ENCODE peak calls at places on chromosomes 16 and 17, in six cellular contexts. One of them, this sample, is unnamed. For H3K9me3, the result is how much of the 10 kb centered on the place peaks cover.

GRCh38 chr17:31724026-31724425 is 135.0 kb downstream of the COPRS start:
- DNase-seq in CD8-positive, alpha-beta memory T cell: no peak
- DNase-seq in colonic mucosa: no peak
- DNase-seq in psoas muscle: no peak
- DNase-seq in upper lobe of right lung: no peak
- DNase-seq in A673: peak
- DNase-seq in this sample: no peak

GRCh38 chr17:5078106-5079028 is at the start of gene ZFP3:
- DNase-seq in CD8-positive, alpha-beta memory T cell: peak
- DNase-seq in colonic mucosa: peak
- DNase-seq in psoas muscle: peak
- DNase-seq in upper lobe of right lung: peak
- DNase-seq in A673: peak
- DNase-seq in this sample: peak

GRCh38 chr16:155031-155398 is 2.6 kb downstream of the HBZ start:
- DNase-seq in CD8-positive, alpha-beta memory T cell: no peak
- DNase-seq in colonic mucosa: no peak
- DNase-seq in psoas muscle: no peak
- DNase-seq in upper lobe of right lung: no peak
- DNase-seq in A673: no peak
- DNase-seq in this sample: no peak

GRCh38 chr17:35788504-35788998 is 6.9 kb downstream of the MMP28 start:
- DNase-seq in CD8-positive, alpha-beta memory T cell: no peak
- DNase-seq in colonic mucosa: no peak
- DNase-seq in psoas muscle: no peak
- DNase-seq in upper lobe of right lung: no peak
- DNase-seq in A673: no peak
- DNase-seq in this sample: no peak

GRCh38 chr16:82055728-82056549 is 20.9 kb downstream of the HSD17B2 start:
- DNase-seq in CD8-positive, alpha-beta memory T cell: no peak
- DNase-seq in colonic mucosa: no peak
- DNase-seq in psoas muscle: no peak
- DNase-seq in upper lobe of right lung: no peak
- DNase-seq in A673: no peak
- DNase-seq in this sample: no peak

GRCh38 chr16:17277981-17278381 is 192.8 kb downstream of the XYLT1 start:
- DNase-seq in CD8-positive, alpha-beta memory T cell: no peak
- DNase-seq in colonic mucosa: peak
- DNase-seq in psoas muscle: no peak
- DNase-seq in upper lobe of right lung: no peak
- DNase-seq in A673: no peak
- DNase-seq in this sample: no peak

GRCh38 chr17:13520899-13521572 is 80.7 kb downstream of the HS3ST3A1 start:
- DNase-seq in CD8-positive, alpha-beta memory T cell: no peak
- DNase-seq in colonic mucosa: peak
- DNase-seq in psoas muscle: no peak
- DNase-seq in upper lobe of right lung: no peak
- DNase-seq in A673: no peak
- DNase-seq in this sample: no peak

GRCh38 chr17:50037321-50038107 is 18.4 kb upstream of the ITGA3 start:
- DNase-seq in CD8-positive, alpha-beta memory T cell: no peak
- DNase-seq in colonic mucosa: peak
- DNase-seq in psoas muscle: peak
- DNase-seq in upper lobe of right lung: peak
- DNase-seq in A673: no peak
- DNase-seq in this sample: no peak

GRCh38 chr17:29357821-29358232 is 32.3 kb upstream of the TAOK1 start:
- DNase-seq in CD8-positive, alpha-beta memory T cell: no peak
- DNase-seq in colonic mucosa: no peak
- DNase-seq in psoas muscle: no peak
- DNase-seq in upper lobe of right lung: no peak
- DNase-seq in A673: no peak
- DNase-seq in this sample: no peak

GRCh38 chr16:81238296-81239011 is at the start of gene BCO1:
- DNase-seq in CD8-positive, alpha-beta memory T cell: no peak
- DNase-seq in colonic mucosa: peak
- DNase-seq in psoas muscle: no peak
- DNase-seq in upper lobe of right lung: no peak
- DNase-seq in A673: peak
- DNase-seq in this sample: no peak

GRCh38 chr16:50627419-50627818 is 53.7 kb downstream of the SNX20 start:
- DNase-seq in CD8-positive, alpha-beta memory T cell: peak
- DNase-seq in colonic mucosa: peak
- DNase-seq in psoas muscle: peak
- DNase-seq in upper lobe of right lung: no peak
- DNase-seq in A673: peak
- DNase-seq in this sample: peak

GRCh38 chr16:85520853-85521736 is 92.0 kb upstream of the GSE1 start:
- DNase-seq in CD8-positive, alpha-beta memory T cell: no peak
- DNase-seq in colonic mucosa: peak
- DNase-seq in psoas muscle: no peak
- DNase-seq in upper lobe of right lung: peak
- DNase-seq in A673: no peak
- DNase-seq in this sample: no peak

GRCh38 chr17:39618956-39619785 is 7.6 kb upstream of the PPP1R1B start:
- DNase-seq in CD8-positive, alpha-beta memory T cell: no peak
- DNase-seq in colonic mucosa: no peak
- DNase-seq in psoas muscle: no peak
- DNase-seq in upper lobe of right lung: no peak
- DNase-seq in A673: no peak
- DNase-seq in this sample: no peak

GRCh38 chr16:56513972-56514371 is 5.9 kb downstream of the BBS2 start:
- DNase-seq in CD8-positive, alpha-beta memory T cell: peak
- DNase-seq in colonic mucosa: peak
- DNase-seq in psoas muscle: no peak
- DNase-seq in upper lobe of right lung: no peak
- DNase-seq in A673: peak
- DNase-seq in this sample: no peak

GRCh38 chr16:83393196-83393981 is 414.4 kb upstream of the HSBP1 start:
- DNase-seq in CD8-positive, alpha-beta memory T cell: no peak
- DNase-seq in colonic mucosa: no peak
- DNase-seq in psoas muscle: no peak
- DNase-seq in upper lobe of right lung: no peak
- DNase-seq in A673: peak
- DNase-seq in this sample: no peak

GRCh38 chr17:15000661-15001060 is 264.5 kb downstream of the PMP22 start:
- DNase-seq in CD8-positive, alpha-beta memory T cell: no peak
- DNase-seq in colonic mucosa: no peak
- DNase-seq in psoas muscle: no peak
- DNase-seq in upper lobe of right lung: no peak
- DNase-seq in A673: no peak
- DNase-seq in this sample: no peak
- H3K9me3 ChIP-seq in CD8-positive, alpha-beta memory T cell: under half
- H3K9me3 ChIP-seq in colonic mucosa: under half
- H3K9me3 ChIP-seq in psoas muscle: under half
- H3K9me3 ChIP-seq in upper lobe of right lung: under half
- H3K9me3 ChIP-seq in A673: under half
- H3K9me3 ChIP-seq in this sample: under half

DNA sequence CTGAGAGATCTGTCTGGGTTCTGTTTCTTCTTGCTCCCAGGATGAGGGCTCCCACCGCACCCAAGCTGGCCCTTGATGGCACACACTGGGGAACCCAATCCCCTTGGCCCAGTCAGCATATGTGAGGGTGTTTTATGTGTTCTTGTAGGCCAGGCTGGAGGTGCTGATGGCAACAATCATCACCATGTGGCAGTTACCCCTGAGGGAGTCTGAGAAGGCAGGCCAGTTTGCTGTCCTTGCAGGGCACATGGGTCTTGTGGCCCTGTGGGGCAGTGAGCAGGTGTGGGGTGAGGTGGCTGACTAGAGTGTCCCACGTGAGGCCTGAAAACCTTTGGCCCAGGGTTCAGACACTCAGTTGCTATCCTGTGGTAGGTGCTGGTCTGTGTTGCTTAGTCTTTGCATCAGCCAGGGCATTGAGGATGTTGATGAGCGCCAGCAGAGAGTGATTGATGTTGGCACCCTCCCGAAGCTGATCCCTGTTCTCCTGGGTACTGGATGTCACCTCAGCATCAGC is 2183.0 kb downstream of the TP53TG3F start:
- DNase-seq in CD8-positive, alpha-beta memory T cell: no peak
- DNase-seq in colonic mucosa: no peak
- DNase-seq in psoas muscle: no peak
- DNase-seq in upper lobe of right lung: no peak
- DNase-seq in A673: no peak
- DNase-seq in this sample: no peak
- H3K9me3 ChIP-seq in CD8-positive, alpha-beta memory T cell: under half
- H3K9me3 ChIP-seq in colonic mucosa: under half
- H3K9me3 ChIP-seq in psoas muscle: under half
- H3K9me3 ChIP-seq in upper lobe of right lung: under half
- H3K9me3 ChIP-seq in A673: half or more
- H3K9me3 ChIP-seq in this sample: under half

GRCh38 chr16:35752012-35752772 is 2292.8 kb downstream of the TP53TG3F start:
- DNase-seq in CD8-positive, alpha-beta memory T cell: no peak
- DNase-seq in colonic mucosa: no peak
- DNase-seq in psoas muscle: no peak
- DNase-seq in upper lobe of right lung: no peak
- DNase-seq in A673: no peak
- DNase-seq in this sample: no peak

GRCh38 chr16:35752773-35753558 is 2293.6 kb downstream of the TP53TG3F start:
- DNase-seq in CD8-positive, alpha-beta memory T cell: no peak
- DNase-seq in colonic mucosa: no peak
- DNase-seq in psoas muscle: no peak
- DNase-seq in upper lobe of right lung: no peak
- DNase-seq in A673: no peak
- DNase-seq in this sample: no peak

GRCh38 chr16:35750157-35750689 is 2290.8 kb downstream of the TP53TG3F start:
- DNase-seq in CD8-positive, alpha-beta memory T cell: no peak
- DNase-seq in colonic mucosa: no peak
- DNase-seq in psoas muscle: no peak
- DNase-seq in upper lobe of right lung: no peak
- DNase-seq in A673: no peak
- DNase-seq in this sample: no peak

GRCh38 chr16:35750701-35751104 is 2291.3 kb downstream of the TP53TG3F start:
- DNase-seq in CD8-positive, alpha-beta memory T cell: no peak
- DNase-seq in colonic mucosa: no peak
- DNase-seq in psoas muscle: no peak
- DNase-seq in upper lobe of right lung: no peak
- DNase-seq in A673: no peak
- DNase-seq in this sample: no peak

DNA sequence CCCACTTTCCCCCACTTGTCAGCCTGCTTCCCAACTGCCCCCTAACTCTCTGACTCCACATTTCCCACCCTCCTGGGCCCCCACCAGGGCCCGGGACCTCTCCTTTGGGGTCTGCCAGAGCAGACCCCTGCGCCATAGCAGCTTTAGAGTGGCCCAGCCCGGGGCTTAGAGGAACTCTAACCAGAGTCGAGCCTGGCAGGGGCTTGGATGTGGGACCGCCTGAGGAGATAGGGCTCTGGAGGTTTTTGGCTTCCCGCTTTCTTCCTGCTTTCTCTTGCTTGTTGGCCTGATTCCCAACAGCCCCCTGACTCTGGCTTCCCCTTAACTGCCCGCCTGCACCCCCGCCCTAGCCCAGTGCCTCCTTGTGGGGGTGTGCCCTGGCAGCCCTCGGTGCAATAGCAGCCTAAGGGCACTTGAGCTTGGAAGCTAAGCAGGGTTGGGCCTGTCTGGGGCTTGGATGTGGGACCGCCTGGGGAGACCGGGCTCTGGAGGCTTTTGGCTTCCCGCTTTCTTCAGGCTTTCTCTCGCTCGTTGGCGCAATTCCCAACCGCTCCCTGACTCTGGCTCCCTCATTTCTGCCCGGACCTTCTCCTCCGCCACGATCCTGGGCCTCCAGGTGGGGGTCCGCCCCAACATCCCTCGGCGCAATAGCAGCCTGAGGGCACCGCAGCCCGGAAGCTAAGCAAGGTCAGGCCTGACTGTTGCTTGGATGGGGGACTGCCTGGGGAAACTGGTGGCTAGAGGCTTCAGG is 2292.0 kb downstream of the TP53TG3F start:
- DNase-seq in CD8-positive, alpha-beta memory T cell: no peak
- DNase-seq in colonic mucosa: no peak
- DNase-seq in psoas muscle: no peak
- DNase-seq in upper lobe of right lung: no peak
- DNase-seq in A673: no peak
- DNase-seq in this sample: no peak
- H3K9me3 ChIP-seq in CD8-positive, alpha-beta memory T cell: under half
- H3K9me3 ChIP-seq in colonic mucosa: under half
- H3K9me3 ChIP-seq in psoas muscle: under half
- H3K9me3 ChIP-seq in upper lobe of right lung: under half
- H3K9me3 ChIP-seq in A673: under half
- H3K9me3 ChIP-seq in this sample: under half

GRCh38 chr17:21299981-21300600 is 15.6 kb downstream of the MAP2K3 start:
- DNase-seq in CD8-positive, alpha-beta memory T cell: no peak
- DNase-seq in colonic mucosa: no peak
- DNase-seq in psoas muscle: no peak
- DNase-seq in upper lobe of right lung: no peak
- DNase-seq in A673: no peak
- DNase-seq in this sample: no peak

GRCh38 chr17:21298983-21299519 is 14.5 kb downstream of the MAP2K3 start:
- DNase-seq in CD8-positive, alpha-beta memory T cell: no peak
- DNase-seq in colonic mucosa: no peak
- DNase-seq in psoas muscle: no peak
- DNase-seq in upper lobe of right lung: peak
- DNase-seq in A673: no peak
- DNase-seq in this sample: no peak

GRCh38 chr17:21301593-21302550 is 17.4 kb downstream of the MAP2K3 start:
- DNase-seq in CD8-positive, alpha-beta memory T cell: no peak
- DNase-seq in colonic mucosa: no peak
- DNase-seq in psoas muscle: peak
- DNase-seq in upper lobe of right lung: peak
- DNase-seq in A673: no peak
- DNase-seq in this sample: no peak

GRCh38 chr17:21302711-21303425 is 18.4 kb downstream of the MAP2K3 start:
- DNase-seq in CD8-positive, alpha-beta memory T cell: no peak
- DNase-seq in colonic mucosa: no peak
- DNase-seq in psoas muscle: peak
- DNase-seq in upper lobe of right lung: no peak
- DNase-seq in A673: no peak
- DNase-seq in this sample: no peak

DNA sequence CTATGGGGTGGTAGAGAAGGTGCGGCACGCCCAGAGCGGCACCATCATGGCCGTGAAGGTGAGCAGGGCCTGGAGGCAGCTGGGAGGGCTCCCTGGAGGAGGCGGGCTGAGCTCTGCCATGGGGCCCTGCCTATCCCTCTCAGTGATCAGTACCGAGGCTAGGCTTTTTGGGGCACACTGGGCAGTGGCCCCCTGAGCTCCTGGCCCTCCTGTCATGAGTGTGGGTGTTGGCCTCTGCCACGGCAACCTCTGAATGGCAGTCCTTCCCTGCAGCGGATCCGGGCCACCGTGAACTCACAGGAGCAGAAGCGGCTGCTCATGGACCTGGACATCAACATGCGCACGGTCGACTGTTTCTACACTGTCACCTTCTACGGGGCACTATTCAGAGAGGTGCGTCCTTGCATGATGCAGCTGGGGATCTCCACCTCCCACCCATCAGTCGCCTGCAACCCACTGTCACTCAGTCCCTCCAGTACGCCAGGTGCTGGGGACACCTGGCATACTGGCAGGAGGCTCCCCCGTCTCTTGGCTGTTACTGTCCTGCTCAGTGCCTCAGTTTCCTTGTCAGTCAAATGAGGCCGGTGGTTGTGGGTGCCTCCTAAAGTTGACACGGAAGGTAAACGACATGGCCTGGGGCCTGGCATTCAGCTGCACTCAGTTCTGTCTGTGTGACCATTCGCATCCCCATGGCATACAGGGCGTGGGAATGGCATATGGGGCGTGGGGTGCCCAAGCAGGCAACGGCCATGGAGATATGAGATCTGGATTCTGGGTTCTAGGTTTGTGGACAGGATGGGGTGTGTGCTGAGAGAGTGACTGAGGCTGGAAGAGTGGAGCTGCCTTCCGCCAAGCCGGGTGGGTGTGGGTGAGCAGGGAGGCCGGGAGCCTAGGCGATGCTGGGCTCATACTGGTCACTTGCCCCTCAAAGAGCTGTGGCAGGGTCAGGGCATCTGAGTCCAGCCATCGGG is 16.4 kb downstream of the MAP2K3 start:
- DNase-seq in CD8-positive, alpha-beta memory T cell: no peak
- DNase-seq in colonic mucosa: no peak
- DNase-seq in psoas muscle: no peak
- DNase-seq in upper lobe of right lung: peak
- DNase-seq in A673: no peak
- DNase-seq in this sample: no peak
- H3K9me3 ChIP-seq in CD8-positive, alpha-beta memory T cell: under half
- H3K9me3 ChIP-seq in colonic mucosa: under half
- H3K9me3 ChIP-seq in psoas muscle: under half
- H3K9me3 ChIP-seq in upper lobe of right lung: under half
- H3K9me3 ChIP-seq in A673: under half
- H3K9me3 ChIP-seq in this sample: under half

This sample was measured in T-helper 17 cell.